ENCODE peak calls at places on chromosome 5, in four cellular contexts. S, B, K and U are unnamed samples.

GRCh38 chr5:90932052-90932699 is 373.6 kb downstream of the ADGRV1 start:
- DNase-seq in S (peak), B (peak), K (no peak), U (no peak)

GRCh38 chr5:38719916-38720315 is 125.9 kb upstream of the OSMR start:
- DNase-seq in S (no peak), B (no peak), K (no peak), U (peak)

GRCh38 chr5:81825237-81825636 is 74.3 kb upstream of the SSBP2 start:
- DNase-seq in S (no peak), B (no peak), K (peak), U (peak)

GRCh38 chr5:37816331-37816730 is 23.5 kb downstream of the GDNF start:
- DNase-seq in S (no peak), B (no peak), K (no peak), U (no peak)

GRCh38 chr5:1515311-1515920 is 8.3 kb downstream of the LPCAT1 start:
- DNase-seq in S (no peak), B (no peak), K (no peak), U (no peak)

GRCh38 chr5:612498-613424 is 621 bp downstream of the CEP72 start:
- DNase-seq in S (no peak), B (no peak), K (no peak), U (no peak)

GRCh38 chr5:8491254-8491653 is 622.3 kb downstream of the MTRR start:
- DNase-seq in S (no peak), B (no peak), K (no peak), U (no peak)

GRCh38 chr5:54217826-54218503 is 92.4 kb downstream of the ARL15 start:
- DNase-seq in S (peak), B (no peak), K (peak), U (no peak)

GRCh38 chr5:57209316-57210040 is 35.6 kb downstream of the GPBP1 start:
- DNase-seq in S (no peak), B (no peak), K (no peak), U (no peak)

GRCh38 chr5:6818594-6819512 is 105.6 kb downstream of the TENT4A start:
- DNase-seq in S (no peak), B (no peak), K (no peak), U (no peak)

GRCh38 chr5:39714036-39714698 is 289.4 kb upstream of the DAB2 start:
- DNase-seq in S (peak), B (peak), K (no peak), U (peak)

GRCh38 chr5:112529525-112529924 is 110.4 kb upstream of the EPB41L4A start:
- DNase-seq in S (no peak), B (no peak), K (no peak), U (no peak)

GRCh38 chr5:135491552-135492318 is 39.6 kb upstream of the TIFAB start:
- DNase-seq in S (no peak), B (no peak), K (peak), U (no peak)

GRCh38 chr5:92409131-92409530 is 1026.0 kb upstream of the ARRDC3 start:
- DNase-seq in S (no peak), B (no peak), K (no peak), U (no peak)

GRCh38 chr5:586751-587285 is 25.3 kb upstream of the CEP72 start:
- DNase-seq in S (no peak), B (no peak), K (no peak), U (no peak)

GRCh38 chr5:153543288-153543687 is 52.8 kb downstream of the GRIA1 start:
- DNase-seq in S (no peak), B (no peak), K (no peak), U (no peak)

GRCh38 chr5:164809831-164810230 is 1304.4 kb downstream of the MAT2B start:
- DNase-seq in S (peak), B (no peak), K (no peak), U (peak)

GRCh38 chr5:43582082-43583005 is 20.6 kb upstream of the NNT start:
- DNase-seq in S (no peak), B (no peak), K (no peak), U (no peak)

GRCh38 chr5:76472338-76473336 is 69.6 kb downstream of the IQGAP2 start:
- DNase-seq in S (no peak), B (no peak), K (no peak), U (no peak)

GRCh38 chr5:138967806-138968448 is 92.8 kb upstream of the LRRTM2 start:
- DNase-seq in S (no peak), B (no peak), K (no peak), U (no peak)

GRCh38 chr5:127650649-127651048 is 1.8 kb downstream of the CTXN3 start:
- DNase-seq in S (no peak), B (no peak), K (no peak), U (no peak)

GRCh38 chr5:174693697-174694400 is 30.5 kb upstream of the MSX2 start:
- DNase-seq in S (no peak), B (no peak), K (peak), U (no peak)

GRCh38 chr5:64207978-64208377 is 42.3 kb downstream of the RNF180 start:
- DNase-seq in S (no peak), B (no peak), K (no peak), U (no peak)

GRCh38 chr5:108560581-108560980 is 178.7 kb upstream of the FBXL17 start:
- DNase-seq in S (no peak), B (no peak), K (no peak), U (no peak)

GRCh38 chr5:66653380-66653779 is 57.2 kb downstream of the MAST4 start:
- DNase-seq in S (no peak), B (no peak), K (no peak), U (no peak)

GRCh38 chr5:126044111-126044668 is 379.0 kb upstream of the GRAMD2B start:
- DNase-seq in S (no peak), B (no peak), K (peak), U (no peak)

GRCh38 chr5:111143910-111144309 is 51.8 kb downstream of the WDR36 start:
- DNase-seq in S (no peak), B (no peak), K (no peak), U (no peak)

GRCh38 chr5:149581931-149582768 is 852 bp downstream of the ARHGEF37 start:
- DNase-seq in S (no peak), B (no peak), K (no peak), U (no peak)

GRCh38 chr5:37217976-37218375 is 31.2 kb downstream of the CPLANE1 start:
- DNase-seq in S (no peak), B (no peak), K (no peak), U (no peak)